ENCODE peak calls at places on chromosomes 1 and 21, in four cellular contexts. J is K562, A is HepG2, R is GM12878. P is an unnamed sample.

GRCh38 chr1:183687546-183688279 is 34.6 kb upstream of the APOBEC4 start:
- DNase-seq in J (no peak), A (no peak), R (no peak), P (no peak)

GRCh38 chr1:52913014-52913413 is 8.5 kb downstream of the ECHDC2 start:
- DNase-seq in J (no peak), A (no peak), R (no peak), P (no peak)

GRCh38 chr21:45026066-45026745 is 48.2 kb upstream of the ADARB1 start:
- DNase-seq in J (no peak), A (no peak), R (no peak), P (no peak)

GRCh38 chr1:197081117-197081753 is 14.2 kb upstream of the F13B start:
- DNase-seq in J (no peak), A (no peak), R (no peak), P (no peak)

GRCh38 chr1:46180082-46180616 is 3.9 kb upstream of the P3R3URF start:
- DNase-seq in J (peak), A (peak), R (no peak), P (peak)

GRCh38 chr1:51048670-51049069 is 53.4 kb upstream of the C1orf185 start:
- DNase-seq in J (no peak), A (no peak), R (no peak), P (no peak)

GRCh38 chr1:16617101-16617727 is 3.9 kb upstream of the NBPF1 start:
- DNase-seq in J (peak), A (no peak), R (no peak), P (peak)

GRCh38 chr1:231554969-231555368 is 26.5 kb downstream of the TSNAX start:
- DNase-seq in J (no peak), A (no peak), R (no peak), P (no peak)

GRCh38 chr1:206419783-206420182 is 50.5 kb upstream of the IKBKE start:
- DNase-seq in J (no peak), A (no peak), R (no peak), P (no peak)

GRCh38 chr1:24020032-24020431 is 39.9 kb upstream of the SRSF10 start:
- DNase-seq in J (no peak), A (no peak), R (no peak), P (no peak)

GRCh38 chr1:99266731-99267130 is 2.4 kb downstream of the PLPPR4 start:
- DNase-seq in J (no peak), A (no peak), R (no peak), P (no peak)

GRCh38 chr1:28447674-28448073 is 58.2 kb upstream of the RCC1 start:
- DNase-seq in J (no peak), A (peak), R (no peak), P (no peak)

GRCh38 chr1:242736569-242736968 is 212.1 kb upstream of the PLD5 start:
- DNase-seq in J (no peak), A (no peak), R (no peak), P (no peak)

GRCh38 chr1:154839691-154840090 is 30.4 kb downstream of the KCNN3 start:
- DNase-seq in J (no peak), A (no peak), R (no peak), P (no peak)

GRCh38 chr1:192474080-192474683 is 101.4 kb upstream of the RGS1 start:
- DNase-seq in J (peak), A (peak), R (no peak), P (no peak)

GRCh38 chr21:33339135-33339534 is 14.4 kb downstream of the IFNAR1 start:
- DNase-seq in J (no peak), A (no peak), R (no peak), P (no peak)

GRCh38 chr21:46108827-46109226 is 10.9 kb downstream of the COL6A2 start:
- DNase-seq in J (no peak), A (no peak), R (no peak), P (no peak)

GRCh38 chr21:36385909-36386642 is 884 bp downstream of the CHAF1B start:
- DNase-seq in J (no peak), A (no peak), R (no peak), P (no peak)

GRCh38 chr21:43295016-43295958 is 126.5 kb downstream of the CRYAA start:
- DNase-seq in J (no peak), A (no peak), R (no peak), P (no peak)

GRCh38 chr1:39707506-39707905 is 16.3 kb upstream of the HPCAL4 start:
- DNase-seq in J (no peak), A (no peak), R (no peak), P (no peak)

GRCh38 chr1:239723821-239724367 is 337.5 kb downstream of the CHRM3 start:
- DNase-seq in J (no peak), A (no peak), R (no peak), P (no peak)

GRCh38 chr1:218584418-218585155 is 239.5 kb downstream of the TGFB2 start:
- DNase-seq in J (no peak), A (no peak), R (no peak), P (no peak)

GRCh38 chr1:62725255-62725654 is 37.1 kb upstream of the DOCK7 start:
- DNase-seq in J (no peak), A (no peak), R (peak), P (no peak)

GRCh38 chr21:43921602-43921978 is 56.6 kb downstream of the AGPAT3 start:
- DNase-seq in J (no peak), A (peak), R (peak), P (no peak)

GRCh38 chr21:14956826-14957225 is 108.0 kb downstream of the NRIP1 start:
- DNase-seq in J (no peak), A (no peak), R (no peak), P (no peak)

GRCh38 chr1:93578911-93579825 is 102.5 kb downstream of the BCAR3 start:
- DNase-seq in J (no peak), A (no peak), R (no peak), P (no peak)

GRCh38 chr1:84368441-84368840 is 29.8 kb upstream of the DNASE2B start:
- DNase-seq in J (no peak), A (no peak), R (no peak), P (no peak)

GRCh38 chr1:61182049-61182448 is 99.7 kb downstream of the NFIA start:
- DNase-seq in J (no peak), A (no peak), R (no peak), P (no peak)

GRCh38 chr1:154547333-154547732 is 11.1 kb downstream of the UBE2Q1 start:
- DNase-seq in J (no peak), A (no peak), R (no peak), P (no peak)

GRCh38 chr1:119220980-119221379 is 80.5 kb upstream of the WARS2 start:
- DNase-seq in J (no peak), A (no peak), R (no peak), P (no peak)

GRCh38 chr1:48654606-48655210 is 122.0 kb downstream of the BEND5 start:
- DNase-seq in J (no peak), A (no peak), R (no peak), P (no peak)

GRCh38 chr1:220692436-220693228 is 2.5 kb downstream of the C1orf115 start:
- DNase-seq in J (no peak), A (no peak), R (no peak), P (no peak)

GRCh38 chr21:42690586-42690985 is 37.2 kb downstream of the PDE9A start:
- DNase-seq in J (no peak), A (no peak), R (no peak), P (no peak)

GRCh38 chr1:157312270-157312812 is 174.1 kb upstream of the ETV3 start:
- DNase-seq in J (peak), A (no peak), R (no peak), P (no peak)

GRCh38 chr1:54112969-54113368 is 39.8 kb downstream of the CDCP2 start:
- DNase-seq in J (no peak), A (no peak), R (no peak), P (no peak)

GRCh38 chr1:186030453-186030852 is 296.3 kb downstream of the HMCN1 start:
- DNase-seq in J (no peak), A (no peak), R (no peak), P (no peak)

GRCh38 chr1:186033744-186034345 is 299.7 kb downstream of the HMCN1 start:
- DNase-seq in J (no peak), A (no peak), R (no peak), P (no peak)
- TF ChIP-seq USF2 in J (no peak), A (no peak), R (no peak), P (no peak)

GRCh38 chr1:15153842-15154479 is 414 bp downstream of the TMEM51 start:
- DNase-seq in J (peak), A (no peak), R (no peak), P (peak)

GRCh38 chr1:15155760-15156743 is 2.5 kb downstream of the TMEM51 start:
- DNase-seq in J (no peak), A (no peak), R (peak), P (no peak)

GRCh38 chr1:15154480-15155036 is 1.0 kb downstream of the TMEM51 start:
- DNase-seq in J (peak), A (no peak), R (no peak), P (peak)

GRCh38 chr1:15156807-15157380 is 3.3 kb downstream of the TMEM51 start:
- DNase-seq in J (no peak), A (no peak), R (no peak), P (no peak)

GRCh38 chr1:15155191-15155590 is 1.6 kb downstream of the TMEM51 start:
- DNase-seq in J (no peak), A (no peak), R (no peak), P (no peak)
- TF ChIP-seq CBFB in J (no peak), A (no peak), R (no peak), P (no peak)

GRCh38 chr1:161082996-161083742 is 6.2 kb downstream of the NECTIN4 start:
- DNase-seq in J (peak), A (peak), R (no peak), P (no peak)
- TF ChIP-seq SP1 in J (no peak), A (no peak), R (no peak), P (no peak)

GRCh38 chr1:177164380-177165068 is at the start of gene ASTN1:
- DNase-seq in J (no peak), A (no peak), R (no peak), P (peak)
- TF ChIP-seq USF2 in J (no peak), A (no peak), R (no peak), P (no peak)

GRCh38 chr1:78424720-78425119 is 66.1 kb upstream of the PTGFR start:
- DNase-seq in J (no peak), A (no peak), R (no peak), P (no peak)

GRCh38 chr1:78427506-78427905 is 63.3 kb upstream of the PTGFR start:
- DNase-seq in J (no peak), A (no peak), R (no peak), P (no peak)

GRCh38 chr1:78420688-78421087 is 70.1 kb upstream of the PTGFR start:
- DNase-seq in J (no peak), A (no peak), R (no peak), P (no peak)

GRCh38 chr1:78432016-78432415 is 58.8 kb upstream of the PTGFR start:
- DNase-seq in J (no peak), A (no peak), R (no peak), P (no peak)

GRCh38 chr1:78426398-78426797 is 64.4 kb upstream of the PTGFR start:
- DNase-seq in J (no peak), A (no peak), R (no peak), P (no peak)
- TF ChIP-seq CBFB in J (no peak), A (no peak), R (no peak), P (no peak)